ENCODE peak calls at places on chromosomes 16 and 17, in five cellular contexts. E is neuronal stem cell, Y is H9, Q is trophoblast cell, A is H1. K is an unnamed sample.

GRCh38 chr16:64964126-64964540 is 157.7 kb downstream of the CDH11 start:
- DNase-seq in E (no peak), Y (no peak), Q (no peak), A (no peak), K (peak; percentile 72)

GRCh38 chr17:3977387-3977786 is 13.2 kb upstream of the ATP2A3 start:
- DNase-seq in E (no peak), Y (peak; percentile 47), Q (no peak), A (no peak), K (no peak)

GRCh38 chr16:12625068-12625467 is 178.6 kb downstream of the CPPED1 start:
- DNase-seq in E (no peak), Y (peak; percentile 42), Q (no peak), A (no peak), K (no peak)

GRCh38 chr17:17835415-17836249 is 1.2 kb downstream of the SREBF1 start:
- DNase-seq in E (no peak), Y (no peak), Q (peak; percentile 43), A (no peak), K (no peak)

GRCh38 chr17:66373944-66374817 is 71.8 kb downstream of the PRKCA start:
- DNase-seq in E (no peak), Y (no peak), Q (no peak), A (no peak), K (peak; percentile 66)

GRCh38 chr17:50028207-50029120 is 27.4 kb upstream of the ITGA3 start:
- DNase-seq in E (no peak), Y (peak; percentile 83), Q (no peak), A (no peak), K (peak; percentile 37)

GRCh38 chr16:4700997-4701743 is 7.8 kb downstream of the NUDT16L1 start:
- DNase-seq in E (no peak), Y (no peak), Q (no peak), A (no peak), K (no peak)

GRCh38 chr16:59690216-59690615 is 956.1 kb upstream of the GOT2 start:
- DNase-seq in E (no peak), Y (no peak), Q (no peak), A (no peak), K (no peak)

GRCh38 chr16:57186630-57187507 is 740 bp downstream of the RSPRY1 start:
- DNase-seq in E (peak; percentile 29), Y (peak; percentile 28), Q (peak; percentile 52), A (peak; percentile 53), K (peak; percentile 60)

GRCh38 chr17:60602385-60602742 is 2.4 kb downstream of the PPM1D start:
- DNase-seq in E (no peak), Y (no peak), Q (no peak), A (peak; percentile 39), K (peak; percentile 48)

GRCh38 chr16:88378836-88379693 is 3.7 kb upstream of the ZNF469 start:
- DNase-seq in E (no peak), Y (no peak), Q (no peak), A (no peak), K (no peak)

GRCh38 chr17:7241783-7242716 is at the start of gene GABARAP:
- DNase-seq in E (peak; percentile 95), Y (peak; percentile 93), Q (peak; percentile 93), A (peak; percentile 97), K (peak; percentile 95)

GRCh38 chr17:9436629-9437028 is 139.0 kb downstream of the STX8 start:
- DNase-seq in E (no peak), Y (no peak), Q (no peak), A (no peak), K (no peak)

GRCh38 chr16:22711847-22712246 is 102.1 kb upstream of the HS3ST2 start:
- DNase-seq in E (no peak), Y (no peak), Q (no peak), A (peak; percentile 33), K (no peak)

GRCh38 chr17:55453836-55454557 is 32.4 kb upstream of the MMD start:
- DNase-seq in E (no peak), Y (no peak), Q (no peak), A (no peak), K (no peak)
- H4K91ac ChIP-seq in E (no peak overlapping the region), Y (no peak overlapping the region), Q (peak overlapping the region; percentile 56), A (no peak overlapping the region), K (peak overlapping the region; percentile 92)

GRCh38 chr17:81157848-81158687 is 7.2 kb upstream of the PVALEF start:
- DNase-seq in E (no peak), Y (no peak), Q (no peak), A (no peak), K (no peak)

GRCh38 chr17:81159611-81160265 is 5.6 kb upstream of the PVALEF start:
- DNase-seq in E (no peak), Y (no peak), Q (no peak), A (no peak), K (no peak)

GRCh38 chr17:81154961-81155360 is 10.3 kb upstream of the PVALEF start:
- DNase-seq in E (no peak), Y (no peak), Q (peak; percentile 27), A (no peak), K (no peak)

GRCh38 chr17:81158688-81159590 is 6.4 kb upstream of the PVALEF start:
- DNase-seq in E (no peak), Y (no peak), Q (no peak), A (no peak), K (no peak)

GRCh38 chr17:81156866-81157805 is 8.2 kb upstream of the PVALEF start:
- DNase-seq in E (no peak), Y (no peak), Q (no peak), A (no peak), K (no peak)
- H2BK12ac ChIP-seq in E (no peak overlapping the region), Y (no peak overlapping the region), Q (no peak overlapping the region), A (no peak overlapping the region), K (no peak overlapping the region)

GRCh38 chr17:64626827-64627226 is 35.3 kb downstream of the SMURF2 start:
- DNase-seq in E (no peak), Y (no peak), Q (no peak), A (no peak), K (no peak)

GRCh38 chr17:64625541-64625940 is 36.6 kb downstream of the SMURF2 start:
- DNase-seq in E (no peak), Y (no peak), Q (no peak), A (no peak), K (no peak)

GRCh38 chr17:64621772-64622171 is 40.3 kb downstream of the SMURF2 start:
- DNase-seq in E (no peak), Y (no peak), Q (no peak), A (no peak), K (no peak)

GRCh38 chr17:64618848-64619247 is 43.3 kb downstream of the SMURF2 start:
- DNase-seq in E (no peak), Y (no peak), Q (no peak), A (no peak), K (no peak)

GRCh38 chr17:64622931-64623654 is 39.0 kb downstream of the SMURF2 start:
- DNase-seq in E (no peak), Y (no peak), Q (peak; percentile 79), A (no peak), K (peak; percentile 91)
- H3K18ac ChIP-seq in E (no peak overlapping the region), Y (no peak overlapping the region), Q (no peak overlapping the region), A (no peak overlapping the region), K (no peak overlapping the region)

GRCh38 chr16:86391486-86391885 is 118.8 kb upstream of the FOXF1 start:
- DNase-seq in E (no peak), Y (no peak), Q (no peak), A (no peak), K (peak; percentile 76)

GRCh38 chr16:86389566-86390328 is 120.6 kb upstream of the FOXF1 start:
- DNase-seq in E (no peak), Y (no peak), Q (no peak), A (no peak), K (no peak)

GRCh38 chr16:86388976-86389375 is 121.4 kb upstream of the FOXF1 start:
- DNase-seq in E (no peak), Y (no peak), Q (no peak), A (no peak), K (no peak)

GRCh38 chr16:86391987-86392386 is 118.3 kb upstream of the FOXF1 start:
- DNase-seq in E (no peak), Y (no peak), Q (no peak), A (no peak), K (peak; percentile 91)

GRCh38 chr16:86390335-86390734 is 120.0 kb upstream of the FOXF1 start:
- DNase-seq in E (no peak), Y (no peak), Q (no peak), A (no peak), K (no peak)
- H4K91ac ChIP-seq in E (no peak overlapping the region), Y (no peak overlapping the region), Q (no peak overlapping the region), A (no peak overlapping the region), K (peak overlapping the region; percentile 73)

GRCh38 chr16:48182979-48183537 is 27.3 kb upstream of the ABCC12 start:
- DNase-seq in E (no peak), Y (no peak), Q (no peak), A (no peak), K (no peak)

GRCh38 chr16:48176635-48177408 is 21.0 kb upstream of the ABCC12 start:
- DNase-seq in E (no peak), Y (no peak), Q (no peak), A (no peak), K (no peak)

GRCh38 chr16:48184681-48185080 is 28.9 kb upstream of the ABCC12 start:
- DNase-seq in E (no peak), Y (no peak), Q (no peak), A (no peak), K (no peak)

DNA sequence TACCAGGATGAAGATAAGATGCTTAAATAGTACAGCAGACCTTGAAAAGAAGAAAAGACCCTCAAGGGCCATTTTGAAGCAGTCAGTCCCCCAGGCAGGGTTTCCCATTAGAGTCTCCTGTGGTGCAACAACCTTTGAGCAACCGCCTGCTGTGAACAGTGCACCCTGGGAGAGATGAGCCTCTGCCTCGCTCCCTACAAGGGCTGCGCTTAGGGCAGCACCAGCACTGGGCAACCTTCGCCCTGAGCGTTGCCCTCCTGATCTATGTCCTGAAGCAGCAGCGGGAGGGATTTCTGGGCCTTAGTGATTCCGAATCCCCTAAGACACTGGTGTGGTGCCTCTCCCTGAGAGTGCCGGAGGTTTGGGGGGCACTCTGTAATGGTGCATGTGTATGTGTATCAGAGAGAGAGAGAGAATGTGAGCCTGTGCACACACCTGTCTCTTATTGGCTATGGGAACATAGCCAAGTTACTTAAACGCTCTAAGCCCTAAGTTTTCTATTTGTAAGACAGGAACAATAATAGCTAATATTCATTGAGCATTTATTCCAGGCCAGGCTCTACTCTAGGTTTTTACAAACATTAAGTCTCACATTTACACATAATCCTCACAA is 25.2 kb upstream of the ABCC12 start:
- DNase-seq in E (no peak), Y (no peak), Q (no peak), A (no peak), K (no peak)
- H2BK12ac ChIP-seq in E (no peak overlapping the region), Y (no peak overlapping the region), Q (no peak overlapping the region), A (no peak overlapping the region), K (no peak overlapping the region)

DNA sequence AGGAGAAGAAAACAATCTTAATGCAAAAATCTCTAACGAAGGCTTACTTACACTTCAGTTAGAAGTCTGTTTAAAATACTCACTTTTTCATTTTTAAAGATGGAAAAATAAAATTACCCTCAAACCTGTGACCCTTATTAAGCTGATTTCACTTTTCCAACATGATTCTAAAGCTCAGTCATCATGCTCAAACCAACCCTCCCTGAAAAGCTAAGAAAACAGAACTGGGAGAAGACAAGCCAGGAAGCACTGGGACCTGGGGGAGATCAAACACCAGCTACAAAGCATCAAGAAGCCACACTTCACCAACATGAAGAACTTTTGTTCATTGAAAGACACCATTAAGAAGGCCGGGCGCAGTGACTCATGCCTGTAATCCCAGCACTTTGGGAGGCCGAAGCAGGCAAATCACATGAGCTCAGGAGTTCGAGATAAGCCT is 88.8 kb downstream of the LITAF start:
- DNase-seq in E (no peak), Y (no peak), Q (no peak), A (no peak), K (peak; percentile 87)
- H3K18ac ChIP-seq in E (no peak overlapping the region), Y (no peak overlapping the region), Q (no peak overlapping the region), A (no peak overlapping the region), K (peak overlapping the region; percentile 37)

GRCh38 chr16:30096105-30096861 is at the start of gene YPEL3:
- DNase-seq in E (peak; percentile 85), Y (peak; percentile 95), Q (peak; percentile 92), A (peak; percentile 88), K (peak; percentile 87)
- H4K91ac ChIP-seq in E (peak within 1 kb of the TSS; percentile 38), Y (peak within 1 kb of the TSS; percentile 82), Q (peak within 1 kb of the TSS; percentile 88), A (peak within 1 kb of the TSS; percentile 94), K (peak within 1 kb of the TSS; percentile 92)

K was measured in mesenchymal stem cell.